ENCODE peak calls at places on chromosomes 7 and 10, in four cellular contexts. H is substantia nigra, L is colonic mucosa, U is Caki2. N is an unnamed sample.

GRCh38 chr10:15035385-15036301 is 8.1 kb upstream of the OLAH start:
- DNase-seq in U (peak; percentile 48), H (peak; percentile 50), L (no peak), N (no peak)

GRCh38 chr10:31959461-31960173 is 31.0 kb upstream of the ARHGAP12 start:
- DNase-seq in U (no peak), L (no peak), H (no peak), N (no peak)

GRCh38 chr7:41161188-41161587 is 541.7 kb downstream of the INHBA start:
- DNase-seq in L (no peak), U (no peak), H (no peak), N (no peak)

GRCh38 chr7:120055300-120055699 is 217.7 kb upstream of the KCND2 start:
- DNase-seq in U (peak; percentile 43), H (no peak), L (no peak), N (no peak)

GRCh38 chr10:88411772-88412349 is 171.3 kb downstream of the RNLS start:
- DNase-seq in L (no peak), H (no peak), U (no peak), N (no peak)

GRCh38 chr10:110704906-110705476 is 60.9 kb downstream of the RBM20 start:
- DNase-seq in L (no peak), H (no peak), U (no peak), N (no peak)

GRCh38 chr10:51000976-51001375 is 73.3 kb upstream of the PRKG1 start:
- DNase-seq in H (no peak), U (no peak), L (no peak), N (no peak)

GRCh38 chr10:69439350-69439739 is 11.9 kb upstream of the TSPAN15 start:
- DNase-seq in L (peak; percentile 80), U (peak; percentile 62), H (peak; percentile 39), N (no peak)

GRCh38 chr10:113524539-113525490 is 28.0 kb upstream of the HABP2 start:
- DNase-seq in H (no peak), U (no peak), L (no peak), N (no peak)

N was measured in C1 segment of cervical spinal cord.